ENCODE peak calls at places on chromosomes 12 and 14, in ten cellular contexts. O is GM03348; T is NCI-H1092 treated with DMSO at 0.1 percent for 48 hours; G is H1; Y is activated CD4-positive, alpha-beta memory T cell treated with anti-CD3 and anti-CD28 coated beads, Interleukin-2, amount 10 ng/mL, durations not matched to agents 7 days and 5 days; S is GM12864; A is CD8-positive, alpha-beta T cell; N is stimulated activated naive CD8-positive, alpha-beta T cell treated with anti-CD3 and anti-CD28 coated beads, Interleukin-15, amount 100 ng/mL, for 72 hours; Q is A673; X is midbrain. L is an unnamed sample.

GRCh38 chr14:72472845-72473244 is 421.1 kb downstream of the DPF3 start:
- DNase-seq in Q (peak; percentile 29), A (no peak), X (no peak), N (no peak), G (no peak), Y (no peak), S (no peak), T (no peak), O (no peak), L (no peak)

GRCh38 chr12:104143918-104144317 is 5.9 kb upstream of the NFYB start:
- DNase-seq in T (no peak), S (no peak), Y (no peak), Q (no peak), N (no peak), G (no peak), X (no peak), O (no peak), A (no peak), L (no peak)

GRCh38 chr12:116933101-116933500 is 22.4 kb downstream of the FBXW8 start:
- DNase-seq in A (no peak), S (no peak), G (no peak), N (no peak), X (no peak), Y (no peak), O (no peak), T (peak; percentile 76), Q (no peak), L (no peak)

GRCh38 chr12:76346798-76347420 is 1.3 kb downstream of the BBS10 start:
- DNase-seq in N (no peak), Y (no peak), Q (peak; percentile 36), O (peak; percentile 44), S (peak; percentile 37), T (no peak), A (no peak), G (no peak), X (peak; percentile 72), L (peak; percentile 41)

GRCh38 chr14:44662250-44662891 is 155.3 kb upstream of the FSCB start:
- DNase-seq in G (no peak), A (no peak), X (no peak), O (no peak), Y (no peak), T (no peak), N (no peak), S (no peak), Q (no peak), L (no peak)

GRCh38 chr12:111767362-111768158 is 827 bp downstream of the ALDH2 start:
- DNase-seq in S (no peak), G (no peak), O (peak; percentile 58), N (no peak), Q (no peak), T (no peak), A (no peak), Y (no peak), X (no peak), L (no peak)

GRCh38 chr14:98408024-98408555 is 863.9 kb downstream of the BCL11B start:
- DNase-seq in T (no peak), A (no peak), O (no peak), Y (no peak), N (no peak), S (no peak), Q (no peak), X (no peak), G (no peak), L (no peak)

GRCh38 chr12:8145754-8146415 is 10.9 kb upstream of the ZNF705A start:
- DNase-seq in A (no peak), Q (peak; percentile 26), Y (no peak), T (no peak), N (no peak), X (peak; percentile 74), S (no peak), G (peak; percentile 50), O (peak; percentile 86), L (no peak)

GRCh38 chr12:94386422-94386821 is 73.2 kb downstream of the CEP83 start:
- DNase-seq in X (no peak), O (no peak), S (no peak), A (no peak), N (no peak), T (no peak), Q (no peak), Y (no peak), G (no peak), L (no peak)

GRCh38 chr12:109307051-109307450 is 2.0 kb downstream of the FOXN4 start:
- DNase-seq in A (no peak), N (no peak), O (no peak), Y (no peak), T (no peak), G (no peak), X (no peak), S (no peak), Q (no peak), L (no peak)

GRCh38 chr14:101726295-101726953 is 35.1 kb upstream of the PPP2R5C start:
- DNase-seq in X (no peak), Y (no peak), O (no peak), Q (no peak), G (no peak), A (no peak), T (no peak), S (no peak), N (no peak), L (no peak)

GRCh38 chr14:53020193-53020932 is 69.5 kb upstream of the FERMT2 start:
- DNase-seq in O (no peak), A (no peak), Y (no peak), T (no peak), S (no peak), G (no peak), X (no peak), N (no peak), Q (no peak), L (no peak)

GRCh38 chr12:19533567-19533966 is 94.3 kb downstream of the AEBP2 start:
- DNase-seq in S (no peak), Q (peak; percentile 27), A (no peak), N (no peak), T (no peak), X (no peak), Y (no peak), G (no peak), O (no peak), L (no peak)

GRCh38 chr12:5429741-5430557 is 2.0 kb upstream of the NTF3 start:
- DNase-seq in S (no peak), X (no peak), T (no peak), O (no peak), Q (no peak), A (no peak), N (no peak), G (no peak), Y (no peak), L (no peak)

GRCh38 chr14:75025876-75026275 is 23.2 kb downstream of the EIF2B2 start:
- DNase-seq in S (no peak), N (no peak), Q (no peak), G (no peak), T (no peak), Y (no peak), O (no peak), A (no peak), X (no peak), L (no peak)

GRCh38 chr12:96233941-96234461 is 39.8 kb downstream of the ELK3 start:
- DNase-seq in G (no peak), X (peak; percentile 90), S (no peak), N (no peak), A (no peak), O (peak; percentile 92), T (peak; percentile 86), Q (no peak), Y (no peak), L (no peak)

GRCh38 chr14:106506901-106507305 is 980.5 kb downstream of the TMEM121 start:
- DNase-seq in G (no peak), Q (no peak), A (peak; percentile 58), Y (peak; percentile 76), T (no peak), N (peak; percentile 39), X (no peak), O (no peak), S (no peak), L (no peak)

L was measured in glomerular endothelial cell.